ENCODE peak calls at places on chromosomes 3 and 15, in six cellular contexts. P is keratinocyte, X is A549, T is AG04450, O is spleen, R is psoas muscle. Q is an unnamed sample.

GRCh38 chr3:7518471-7518870 is 657.6 kb downstream of the GRM7 start:
- DNase-seq in O (no peak), X (no peak), T (no peak), P (no peak), R (no peak), Q (no peak)

GRCh38 chr3:85433334-85433733 is 474.5 kb downstream of the CADM2 start:
- DNase-seq in R (no peak), T (no peak), O (no peak), P (no peak), X (no peak), Q (no peak)

GRCh38 chr3:117928836-117929235 is 1105.8 kb downstream of the IGSF11 start:
- DNase-seq in R (no peak), P (no peak), T (no peak), O (no peak), X (no peak), Q (no peak)

GRCh38 chr15:22229971-22230815 is 149.9 kb downstream of the OR4M2 start:
- DNase-seq in O (peak), X (no peak), T (no peak), R (no peak), P (no peak), Q (no peak)

GRCh38 chr3:177615015-177615414 is 417.7 kb upstream of the TBL1XR1 start:
- DNase-seq in P (no peak), O (no peak), T (peak), X (no peak), R (peak), Q (peak)

GRCh38 chr15:67033521-67033920 is 31.9 kb upstream of the SMAD3 start:
- DNase-seq in P (no peak), R (no peak), X (no peak), O (peak), T (no peak), Q (no peak)

GRCh38 chr3:153284282-153284938 is 122.4 kb downstream of the RAP2B start:
- DNase-seq in P (peak), O (no peak), T (peak), R (peak), X (peak), Q (peak)

GRCh38 chr3:182683335-182684257 is 109.7 kb upstream of the ATP11B start:
- DNase-seq in T (peak), O (no peak), P (no peak), R (peak), X (peak), Q (peak)

GRCh38 chr15:80989518-80990478 is at the start of gene MESD:
- DNase-seq in T (peak), X (peak), R (peak), O (peak), P (peak), Q (peak)

GRCh38 chr3:128382221-128382807 is 84.4 kb downstream of the DNAJB8 start:
- DNase-seq in O (no peak), P (no peak), T (no peak), X (no peak), R (no peak), Q (no peak)

GRCh38 chr3:146271180-146271579 is 20.3 kb upstream of the PLSCR4 start:
- DNase-seq in R (no peak), X (no peak), T (no peak), O (no peak), P (no peak), Q (no peak)

GRCh38 chr3:63964287-63965073 is 52.3 kb upstream of the SCAANT1 start:
- DNase-seq in X (no peak), P (no peak), O (no peak), T (no peak), R (no peak), Q (no peak)

GRCh38 chr3:133037440-133037839 is 751 bp upstream of the TMEM108 start:
- DNase-seq in R (no peak), T (no peak), X (no peak), P (no peak), O (no peak), Q (no peak)

GRCh38 chr3:117873236-117873635 is 1161.4 kb downstream of the IGSF11 start:
- DNase-seq in P (no peak), T (no peak), R (no peak), O (no peak), X (no peak), Q (no peak)

GRCh38 chr3:59266551-59266950 is 216.7 kb upstream of the CFAP20DC start:
- DNase-seq in T (no peak), P (no peak), R (no peak), O (no peak), X (no peak), Q (no peak)

GRCh38 chr3:53643757-53644156 is 149.3 kb downstream of the CACNA1D start:
- DNase-seq in P (no peak), O (no peak), T (no peak), X (no peak), R (no peak), Q (no peak)

GRCh38 chr15:94322141-94322540 is 90.8 kb downstream of the MCTP2 start:
- DNase-seq in O (no peak), T (no peak), R (no peak), X (no peak), P (no peak), Q (peak)

GRCh38 chr3:155737844-155738460 is 6.9 kb downstream of the PLCH1 start:
- DNase-seq in T (no peak), X (peak), R (no peak), O (no peak), P (no peak), Q (no peak)

DNA sequence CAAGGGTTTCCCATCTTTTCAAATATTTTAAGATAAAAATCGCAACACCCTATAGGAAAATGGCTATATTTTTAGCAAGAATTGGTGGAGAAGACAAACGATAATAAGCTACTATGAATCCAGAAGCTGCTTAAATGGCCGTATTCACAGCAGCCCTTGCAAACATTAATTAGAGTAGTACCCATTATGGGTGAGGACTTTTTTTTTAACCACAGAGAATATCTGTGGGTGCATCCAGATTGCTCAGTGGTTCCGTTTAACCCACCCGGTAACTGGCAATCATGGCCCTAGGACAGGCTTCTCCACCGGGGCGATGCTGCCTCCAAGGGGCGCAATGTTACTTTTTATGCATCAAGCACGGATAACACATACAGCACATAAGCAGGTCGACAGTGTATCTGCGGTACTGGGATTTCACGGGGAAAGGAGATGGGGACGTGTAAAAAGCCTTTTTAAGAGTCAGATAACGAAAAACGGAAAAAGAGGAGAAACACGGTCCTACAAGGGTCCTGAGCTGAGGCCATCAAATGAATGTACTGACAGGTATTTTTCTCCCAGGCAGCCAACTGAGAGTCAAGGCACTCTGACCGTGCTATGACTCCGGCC is 968 bp upstream of the TMEM266 start:
- DNase-seq in R (no peak), O (no peak), P (no peak), T (no peak), X (peak), Q (no peak)
- TF ChIP-seq CTCF in R (peak), O (no peak), P (peak), T (peak), X (peak), Q (no peak)

DNA sequence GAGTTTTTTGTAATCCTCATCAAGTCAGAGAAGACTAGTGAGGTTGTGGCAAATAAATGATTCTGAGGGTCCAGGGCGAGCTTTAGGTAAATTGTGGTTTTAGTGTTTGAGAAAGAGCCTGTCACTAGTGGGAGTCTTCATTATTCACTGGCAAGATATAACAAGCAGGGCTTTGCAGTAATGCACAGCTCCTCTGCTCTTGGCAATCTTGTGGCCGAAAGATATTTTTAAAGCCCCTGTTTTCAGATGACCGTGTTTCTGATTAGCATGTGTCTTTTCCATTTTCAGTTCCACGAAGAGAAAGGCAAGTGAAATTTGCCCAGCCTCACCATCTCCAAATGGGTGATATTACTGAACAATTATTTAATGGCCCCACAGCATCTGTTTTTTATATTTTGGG is 154.0 kb upstream of the BCL6 start:
- DNase-seq in O (no peak), R (no peak), X (no peak), T (no peak), P (no peak), Q (no peak)
- H3K4me3 ChIP-seq in O (no peak), R (no peak), X (no peak), T (no peak), P (no peak), Q (no peak)

GRCh38 chr3:125916376-125916978 is 52.5 kb upstream of the ROPN1B start:
- DNase-seq in R (no peak), O (peak), X (peak), T (peak), P (no peak), Q (peak)
- TF ChIP-seq CTCF in R (no peak), O (peak), X (no peak), T (peak), P (no peak), Q (peak)

GRCh38 chr15:74540761-74541493 is at the start of gene ARID3B:
- DNase-seq in X (peak), T (peak), P (peak), O (peak), R (peak), Q (peak)

GRCh38 chr15:74542192-74543042 is 1.4 kb downstream of the ARID3B start:
- DNase-seq in T (no peak), X (no peak), P (no peak), O (no peak), R (no peak), Q (no peak)

GRCh38 chr15:74543043-74543422 is 2.0 kb downstream of the ARID3B start:
- DNase-seq in T (no peak), O (no peak), X (no peak), R (no peak), P (no peak), Q (no peak)

GRCh38 chr15:74540135-74540760 is 772 bp upstream of the ARID3B start:
- DNase-seq in O (no peak), P (no peak), R (no peak), T (no peak), X (no peak), Q (no peak)

GRCh38 chr15:74541494-74542191 is 623 bp downstream of the ARID3B start:
- DNase-seq in O (no peak), T (no peak), P (no peak), R (peak), X (no peak), Q (no peak)
- H3K4me3 ChIP-seq in O (peak), T (peak), P (peak), R (peak), X (peak), Q (peak)

DNA sequence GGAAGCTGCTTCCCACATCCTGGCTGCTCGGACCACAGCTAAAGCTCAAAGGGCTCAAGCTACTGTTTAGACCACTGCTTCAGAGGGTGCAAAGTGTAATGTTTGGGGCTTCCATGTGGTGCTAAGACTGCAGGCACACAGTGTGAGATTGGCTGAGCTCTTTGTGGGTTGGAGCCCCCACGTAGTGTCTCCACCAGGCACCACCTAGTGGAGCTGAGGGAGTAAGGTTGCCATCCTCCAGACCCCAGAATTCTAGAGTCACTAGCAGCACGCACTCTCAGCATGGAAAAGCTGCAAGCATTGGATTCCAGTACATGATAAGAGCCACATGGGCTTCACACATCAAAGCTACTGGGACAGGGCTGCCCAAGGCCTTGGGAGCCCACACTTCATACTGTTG is 9.3 kb downstream of the MKRN3 start:
- DNase-seq in O (no peak), P (no peak), T (no peak), R (no peak), X (no peak), Q (no peak)
- TF ChIP-seq CTCF in O (no peak), P (no peak), T (no peak), R (no peak), X (no peak), Q (no peak)

Q was measured in AG04449.